ENCODE peak calls at places on chromosomes 3 and 15, in four cellular contexts. N, M, K and Z are unnamed samples.
A peak's percentile ranks its signal among the peaks of the same experiment; 100 is the strongest.

GRCh38 chr3:136778865-136779264 is 26.7 kb upstream of the STAG1 start:
- DNase-seq in M (no peak), N (peak; percentile 19), K (no peak), Z (no peak)

GRCh38 chr15:88904257-88904807 is 8.8 kb downstream of the MFGE8 start:
- DNase-seq in M (no peak), K (no peak), N (no peak), Z (no peak)

GRCh38 chr15:68408971-68409370 is 23.0 kb downstream of the ITGA11 start:
- DNase-seq in M (no peak), N (no peak), K (no peak), Z (no peak)

GRCh38 chr15:56077071-56077470 is 83.7 kb upstream of the NEDD4 start:
- DNase-seq in N (no peak), M (no peak), K (no peak), Z (no peak)

GRCh38 chr15:58484794-58485600 is 53.2 kb downstream of the LIPC start:
- DNase-seq in K (peak; percentile 25), N (no peak), M (no peak), Z (no peak)

GRCh38 chr3:133506215-133506901 is 67.1 kb upstream of the CDV3 start:
- DNase-seq in M (no peak), N (no peak), K (no peak), Z (peak; percentile 8)

GRCh38 chr3:158531334-158531733 is 39.7 kb upstream of the MLF1 start:
- DNase-seq in N (no peak), M (no peak), K (no peak), Z (no peak)

GRCh38 chr3:64399205-64399800 is 174.0 kb upstream of the PRICKLE2 start:
- DNase-seq in K (no peak), N (peak; percentile 60), M (peak; percentile 7), Z (no peak)

GRCh38 chr3:119098620-119099222 is 47.2 kb upstream of the TEX55 start:
- DNase-seq in M (peak; percentile 13), N (peak; percentile 44), K (no peak), Z (no peak)

GRCh38 chr3:169966951-169967915 is 626 bp downstream of the SEC62 start:
- DNase-seq in M (no peak), K (peak; percentile 31), N (peak; percentile 26), Z (no peak)

GRCh38 chr3:12370758-12371157 is 81.9 kb downstream of the PPARG start:
- DNase-seq in N (no peak), M (peak; percentile 44), K (no peak), Z (no peak)

GRCh38 chr3:156664285-156665178 is 9.9 kb upstream of the TIPARP start:
- DNase-seq in K (no peak), M (no peak), N (no peak), Z (no peak)

GRCh38 chr3:59678042-59678707 is 628.4 kb upstream of the CFAP20DC start:
- DNase-seq in K (no peak), M (no peak), N (no peak), Z (no peak)

GRCh38 chr3:42914771-42915515 is 9.0 kb downstream of the ZNF662 start:
- DNase-seq in K (no peak), M (no peak), N (no peak), Z (no peak)

GRCh38 chr3:139129892-139130291 is 85.2 kb upstream of the PRR23C start:
- DNase-seq in K (no peak), M (no peak), N (no peak), Z (no peak)

GRCh38 chr15:101128191-101128590 is 123.7 kb downstream of the CHSY1 start:
- DNase-seq in M (no peak), N (peak; percentile 92), K (no peak), Z (no peak)

GRCh38 chr3:47404420-47404819 is 23.6 kb downstream of the PTPN23 start:
- DNase-seq in K (no peak), M (no peak), N (no peak), Z (no peak)

GRCh38 chr3:5195605-5196004 is 8.1 kb downstream of the EDEM1 start:
- DNase-seq in M (no peak), N (no peak), K (peak; percentile 51), Z (no peak)

GRCh38 chr15:81419304-81419943 is 45.4 kb upstream of the TMC3 start:
- DNase-seq in N (peak; percentile 66), K (no peak), M (no peak), Z (no peak)

GRCh38 chr3:16204751-16205150 is 30.3 kb downstream of the GALNT15 start:
- DNase-seq in M (no peak), K (no peak), N (no peak), Z (no peak)

GRCh38 chr3:150014782-150015181 is 44.1 kb upstream of the PFN2 start:
- DNase-seq in M (no peak), K (no peak), N (no peak), Z (no peak)

GRCh38 chr3:108381531-108381930 is 85.2 kb downstream of the HHLA2 start:
- DNase-seq in K (no peak), M (no peak), N (no peak), Z (no peak)

GRCh38 chr3:127560051-127560787 is 30.3 kb downstream of the TPRA1 start:
- DNase-seq in K (no peak), N (no peak), M (peak; percentile 72), Z (no peak)

GRCh38 chr3:152910966-152911365 is 76.0 kb downstream of the P2RY1 start:
- DNase-seq in K (no peak), M (no peak), N (no peak), Z (no peak)

GRCh38 chr3:107065094-107065861 is 312.0 kb upstream of the CCDC54 start:
- DNase-seq in K (no peak), N (no peak), M (no peak), Z (no peak)

GRCh38 chr3:46030626-46031025 is 3.3 kb upstream of the XCR1 start:
- DNase-seq in M (no peak), N (no peak), K (no peak), Z (no peak)

GRCh38 chr3:53254810-53255359 is 937 bp downstream of the TKT start:
- DNase-seq in N (no peak), M (no peak), K (peak; percentile 70), Z (peak; percentile 58)

GRCh38 chr3:187946031-187946691 is 200.9 kb upstream of the BCL6 start:
- DNase-seq in M (no peak), N (peak; percentile 40), K (no peak), Z (no peak)

GRCh38 chr15:57827021-57827420 is 120.5 kb downstream of the POLR2M start:
- DNase-seq in M (no peak), N (no peak), K (no peak), Z (no peak)

GRCh38 chr3:184727357-184728060 is 15.6 kb upstream of the MAGEF1 start:
- DNase-seq in N (peak; percentile 29), M (peak; percentile 81), K (peak; percentile 64), Z (peak; percentile 79)

GRCh38 chr15:70034596-70034995 is 63.1 kb downstream of the TLE3 start:
- DNase-seq in N (no peak), M (no peak), K (no peak), Z (no peak)

GRCh38 chr15:42037650-42038049 is 16.8 kb upstream of the PLA2G4E start:
- DNase-seq in M (no peak), K (no peak), N (no peak), Z (no peak)

GRCh38 chr3:127865941-127866340 is 43.6 kb upstream of the MGLL start:
- DNase-seq in M (peak; percentile 59), N (peak; percentile 80), K (no peak), Z (no peak)

GRCh38 chr3:78283994-78284393 is 1244.1 kb downstream of the ROBO2 start:
- DNase-seq in K (no peak), N (no peak), M (no peak), Z (no peak)
- TF ChIP-seq CTCF in K (no peak), N (no peak), M (no peak), Z (no peak)

DNA sequence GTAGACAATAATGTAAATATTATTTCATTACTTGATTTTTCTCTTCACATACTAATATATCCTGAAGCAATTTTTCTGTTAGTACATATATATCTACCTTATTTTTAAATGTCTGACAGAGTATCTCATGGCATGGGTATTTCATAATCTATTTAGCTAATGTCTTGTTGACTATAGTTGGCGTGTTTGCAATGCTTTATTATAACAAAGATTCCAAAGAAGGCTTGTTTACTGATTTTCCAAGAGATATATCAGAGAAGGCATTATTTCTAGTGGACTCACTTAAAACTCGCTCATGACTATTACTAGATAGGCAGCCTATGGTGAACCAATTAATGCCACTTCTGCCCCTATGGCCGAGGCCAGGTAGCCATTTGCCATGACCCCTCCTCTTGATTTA is 152.4 kb upstream of the RORA start:
- DNase-seq in K (no peak), N (no peak), M (no peak), Z (no peak)
- TF ChIP-seq CTCF in K (no peak), N (no peak), M (no peak), Z (no peak)

DNA sequence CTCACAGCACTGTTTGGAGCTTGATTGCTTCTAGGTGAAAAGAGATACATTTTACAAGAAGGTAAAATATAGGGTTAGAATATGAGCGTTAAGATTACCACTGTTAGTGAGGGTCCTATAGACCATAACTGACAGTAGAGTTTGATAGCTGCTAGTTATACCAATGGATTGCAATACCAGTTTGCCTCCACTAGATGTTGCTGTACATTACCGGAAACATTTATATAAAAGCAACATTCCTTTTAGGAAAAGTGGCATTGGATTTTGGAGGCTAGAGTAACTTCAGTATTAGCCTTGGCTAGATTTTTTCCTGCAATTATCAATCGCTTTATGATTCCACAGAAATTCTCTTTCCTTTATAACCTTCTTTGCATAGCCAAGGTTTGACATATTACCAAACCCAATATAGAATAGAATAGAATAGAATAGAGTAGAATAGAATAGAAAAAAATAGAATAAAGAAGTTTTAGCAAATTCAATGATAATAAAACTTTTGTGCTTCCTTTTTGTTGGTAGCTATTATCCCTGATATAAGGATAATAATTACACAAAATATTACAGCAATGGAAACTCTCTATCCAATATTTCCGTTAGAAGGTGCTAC is 1093.6 kb upstream of the ALCAM start:
- DNase-seq in N (peak; percentile 37), M (peak; percentile 19), K (no peak), Z (no peak)
- TF ChIP-seq CTCF in N (peak; percentile 61), M (peak; percentile 78), K (peak; percentile 82), Z (peak; percentile 70)

DNA sequence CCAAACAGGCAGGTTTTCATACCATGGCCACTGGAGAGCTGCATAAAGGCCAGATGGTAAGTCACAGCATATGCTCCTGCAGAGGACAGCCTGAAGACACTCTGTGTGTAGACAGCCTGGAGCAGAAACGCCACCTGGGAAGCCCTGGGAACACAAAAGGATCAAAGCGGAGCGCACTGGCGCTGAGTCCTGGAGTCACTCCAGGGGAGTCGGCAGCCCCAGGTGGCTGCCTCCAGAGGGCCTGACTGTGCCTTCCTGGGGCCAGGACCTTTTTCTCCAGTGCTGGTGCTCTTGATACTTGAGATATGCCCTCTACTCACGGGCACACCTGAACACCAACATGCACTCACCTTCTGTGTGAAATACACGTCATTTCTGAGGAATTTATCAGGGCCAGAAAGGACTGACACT is 34.0 kb downstream of the FOXB1 start:
- DNase-seq in M (no peak), N (no peak), K (no peak), Z (no peak)
- TF ChIP-seq CTCF in M (no peak), N (no peak), K (no peak), Z (no peak)

DNA sequence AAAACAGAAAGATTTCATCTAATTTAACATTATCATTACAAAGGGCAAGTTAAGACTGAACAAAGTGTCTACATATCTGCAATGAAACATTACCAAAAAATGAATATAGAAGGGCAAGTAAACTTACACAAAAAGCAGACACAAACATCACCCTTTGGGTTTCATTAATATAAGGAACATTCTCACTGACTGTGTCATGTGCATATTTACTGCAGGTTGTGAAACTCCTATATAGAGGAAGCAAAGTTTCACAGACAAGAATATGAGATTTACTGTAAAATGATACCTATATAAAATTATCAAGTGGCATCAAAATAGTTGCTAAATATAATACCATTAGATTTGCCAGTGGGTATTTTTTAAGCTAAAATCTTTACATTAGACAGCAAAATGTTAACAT is 102.2 kb downstream of the FBXL22 start:
- DNase-seq in N (no peak), M (no peak), K (no peak), Z (no peak)
- TF ChIP-seq CTCF in N (no peak), M (no peak), K (no peak), Z (no peak)